ENCODE peak calls at places on chromosome 4, in five cellular contexts. Z is CD8-positive, alpha-beta memory T cell; W is mesenchymal stem cell; L is heart right ventricle; C is breast epithelium. M is an unnamed sample. For H3K9me3, the result is how much of the 10 kb centered on the place peaks cover.

GRCh38 chr4:76589872-76590846 is 155.1 kb downstream of the SHROOM3 start:
- DNase-seq in L (peak), W (peak), Z (no peak), C (peak), M (no peak)

GRCh38 chr4:5626916-5627315 is 81.4 kb downstream of the EVC2 start:
- DNase-seq in C (no peak), L (no peak), W (no peak), Z (no peak), M (no peak)

GRCh38 chr4:91113130-91113706 is 986.0 kb downstream of the CCSER1 start:
- DNase-seq in Z (no peak), W (peak), L (no peak), C (no peak), M (no peak)

GRCh38 chr4:140260227-140260626 is 106.2 kb upstream of the MAML3 start:
- DNase-seq in Z (no peak), L (no peak), W (peak), C (no peak), M (no peak)

GRCh38 chr4:145557720-145558119 is 61.5 kb upstream of the MMAA start:
- DNase-seq in Z (no peak), L (peak), W (peak), C (no peak), M (no peak)

GRCh38 chr4:139176299-139177048 is 544 bp downstream of the ELF2 start:
- DNase-seq in W (peak), L (peak), C (peak), Z (peak), M (peak)

GRCh38 chr4:38574559-38575333 is 89.3 kb upstream of the KLF3 start:
- DNase-seq in C (no peak), Z (no peak), L (no peak), W (no peak), M (no peak)

GRCh38 chr4:2793578-2793919 is 664 bp downstream of the SH3BP2 start:
- DNase-seq in C (no peak), W (peak), Z (no peak), L (no peak), M (no peak)

GRCh38 chr4:140183270-140183669 is 29.3 kb upstream of the MAML3 start:
- DNase-seq in W (no peak), Z (no peak), C (no peak), L (no peak), M (no peak)

GRCh38 chr4:61333490-61333889 is 133.4 kb downstream of the ADGRL3 start:
- DNase-seq in W (no peak), Z (no peak), C (no peak), L (no peak), M (no peak)

GRCh38 chr4:112973897-112974296 is 75.6 kb upstream of the ANK2 start:
- DNase-seq in W (no peak), L (no peak), Z (no peak), C (no peak), M (no peak)

GRCh38 chr4:111602848-111603247 is 542.4 kb upstream of the FAM241A start:
- DNase-seq in W (peak), C (no peak), L (no peak), Z (no peak), M (no peak)

GRCh38 chr4:151202851-151203455 is 74.0 kb upstream of the PRSS48 start:
- DNase-seq in Z (no peak), C (no peak), W (no peak), L (peak), M (no peak)

GRCh38 chr4:57911203-57911602 is 801.0 kb upstream of the IGFBP7 start:
- DNase-seq in C (no peak), Z (no peak), L (no peak), W (no peak), M (no peak)

GRCh38 chr4:2791518-2792395 is 1.1 kb upstream of the SH3BP2 start:
- DNase-seq in Z (no peak), W (no peak), L (no peak), C (no peak), M (no peak)

GRCh38 chr4:54685810-54686209 is 28.1 kb downstream of the KIT start:
- DNase-seq in C (no peak), W (no peak), L (no peak), Z (no peak), M (no peak)

GRCh38 chr4:2812600-2812932 is 19.7 kb downstream of the SH3BP2 start:
- DNase-seq in C (no peak), Z (no peak), W (no peak), L (no peak), M (no peak)

GRCh38 chr4:110680217-110680616 is 57.3 kb upstream of the PITX2 start:
- DNase-seq in W (no peak), C (no peak), Z (no peak), L (no peak), M (no peak)

GRCh38 chr4:154854362-154854761 is 73.3 kb downstream of the RBM46 start:
- DNase-seq in W (no peak), L (no peak), Z (no peak), C (no peak), M (no peak)

GRCh38 chr4:17771284-17771908 is 10.0 kb downstream of the FAM184B start:
- DNase-seq in C (peak), Z (no peak), W (no peak), L (no peak), M (no peak)

GRCh38 chr4:10101559-10102192 is 14.9 kb downstream of the WDR1 start:
- DNase-seq in Z (no peak), C (peak), L (no peak), W (no peak), M (no peak)

GRCh38 chr4:386708-387105 is 49.1 kb downstream of the ZNF141 start:
- DNase-seq in W (no peak), Z (no peak), C (no peak), L (no peak), M (no peak)
- H3K9me3 ChIP-seq in W (half or more), Z (under half), C (half or more), L (half or more), M (under half)

DNA sequence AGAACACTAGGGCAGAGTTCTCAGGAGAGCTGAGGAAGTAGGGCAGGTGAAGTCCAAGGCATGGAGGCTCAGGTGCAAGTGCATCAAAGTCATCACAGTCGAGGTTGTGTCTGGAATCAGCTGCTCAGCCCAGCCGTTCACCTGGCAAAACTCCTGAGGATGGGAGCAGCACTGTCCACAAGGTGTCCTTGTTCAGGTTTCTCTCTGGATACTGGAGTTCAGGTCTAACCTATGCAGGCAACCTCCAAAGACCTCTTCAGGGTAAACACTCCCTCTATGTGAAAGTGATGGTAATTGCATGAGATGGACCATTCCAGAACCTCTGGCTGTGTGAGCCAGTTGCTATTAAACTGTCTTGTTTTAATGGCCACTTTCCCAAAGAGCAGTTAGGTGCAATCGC is 120.2 kb upstream of the PSAPL1 start:
- DNase-seq in L (no peak), Z (no peak), W (no peak), C (no peak), M (no peak)
- H3K9me3 ChIP-seq in L (under half), Z (under half), W (under half), C (under half), M (under half)

GRCh38 chr4:172683016-172683415 is 485.6 kb upstream of the GALNT7 start:
- DNase-seq in C (no peak), W (peak), L (no peak), Z (no peak), M (no peak)
- H3K9me3 ChIP-seq in C (under half), W (under half), L (under half), Z (under half), M (under half)

GRCh38 chr4:242121-242848 is 63.0 kb downstream of the ZNF732 start:
- DNase-seq in W (peak), L (peak), Z (peak), C (peak), M (peak)

GRCh38 chr4:244471-244870 is 60.8 kb downstream of the ZNF732 start:
- DNase-seq in W (peak), Z (peak), C (no peak), L (peak), M (peak)

GRCh38 chr4:243407-243806 is 61.9 kb downstream of the ZNF732 start:
- DNase-seq in Z (no peak), C (no peak), W (no peak), L (no peak), M (no peak)
- H3K9me3 ChIP-seq in Z (under half), C (under half), W (half or more), L (under half), M (under half)

GRCh38 chr4:119286377-119287002 is 35.4 kb downstream of the FABP2 start:
- DNase-seq in L (peak), C (no peak), Z (no peak), W (peak), M (peak)
- H3K9me3 ChIP-seq in L (under half), C (under half), Z (under half), W (under half), M (under half)

GRCh38 chr4:4593596-4593995 is 51.7 kb upstream of the STX18 start:
- DNase-seq in C (no peak), W (no peak), Z (no peak), L (no peak), M (no peak)
- H3K9me3 ChIP-seq in C (under half), W (under half), Z (under half), L (under half), M (under half)

GRCh38 chr4:158036998-158037397 is 135.8 kb downstream of the GASK1B start:
- DNase-seq in L (no peak), C (no peak), W (no peak), Z (no peak), M (no peak)

GRCh38 chr4:158043971-158044618 is 128.7 kb downstream of the GASK1B start:
- DNase-seq in L (no peak), C (no peak), Z (no peak), W (no peak), M (no peak)

GRCh38 chr4:158038718-158039117 is 134.1 kb downstream of the GASK1B start:
- DNase-seq in W (no peak), Z (no peak), L (no peak), C (no peak), M (no peak)

GRCh38 chr4:158046345-158046744 is 126.5 kb downstream of the GASK1B start:
- DNase-seq in L (no peak), Z (no peak), C (no peak), W (peak), M (no peak)

DNA sequence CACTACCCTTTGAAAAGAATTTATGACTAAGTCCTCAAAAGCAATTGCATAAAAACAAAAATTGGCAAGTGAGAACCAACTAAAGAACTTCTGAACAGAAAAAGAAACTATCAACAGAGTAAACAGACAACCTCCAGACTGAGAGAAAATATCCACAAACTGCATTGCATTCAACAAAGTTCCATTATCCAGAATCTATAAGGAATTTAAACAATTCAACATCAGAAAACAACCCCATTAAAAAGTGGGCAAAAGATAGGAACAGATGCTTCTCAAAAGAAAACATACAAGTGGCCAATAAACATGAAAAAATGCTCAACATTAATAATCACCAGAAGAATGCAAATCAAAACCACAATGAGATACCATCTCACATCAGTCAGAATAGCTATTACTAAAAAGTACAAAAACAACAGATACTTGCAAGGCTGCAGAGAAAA is 130.2 kb downstream of the GASK1B start:
- DNase-seq in W (peak), Z (no peak), L (no peak), C (no peak), M (no peak)
- H3K9me3 ChIP-seq in W (under half), Z (under half), L (under half), C (under half), M (under half)

DNA sequence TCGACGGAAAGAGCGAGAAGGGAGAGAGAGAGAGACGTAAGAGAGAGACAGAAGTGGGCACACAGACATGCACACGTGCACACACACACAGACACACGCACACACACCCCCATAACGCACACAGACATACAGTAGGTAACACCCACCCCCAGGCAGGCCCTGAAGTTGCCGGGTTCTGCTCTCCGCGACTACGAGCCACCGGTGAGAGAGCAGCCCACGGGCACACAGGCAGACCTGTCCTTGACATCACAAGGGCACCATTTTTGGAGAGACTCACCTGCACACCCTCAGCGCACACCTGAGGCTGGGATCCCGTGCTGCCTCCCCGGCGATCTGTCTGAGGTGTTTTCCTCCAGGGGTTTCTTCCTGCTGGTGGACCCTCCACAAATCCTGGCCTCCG is 1171.0 kb upstream of the PCDH10 start:
- DNase-seq in C (no peak), L (no peak), Z (no peak), W (no peak), M (no peak)
- H3K9me3 ChIP-seq in C (under half), L (under half), Z (under half), W (under half), M (under half)